ENCODE peak calls at places on chromosomes 11 and 22, in ten cellular contexts. P is NCI-H2081; R is type B pancreatic cell; W is activated T-helper 1 cell treated with anti-CD3 and anti-CD28 coated beads, Interleukin-12 subunit alpha, Interleukin-12 subunit beta, Interleukin-2, Interleukin-4 antibody, amounts not matched to agents 30 ng/mL and 10 ng/mL and 1 ng/mL, durations not matched to agents 14 hours and 24 hours and 36 hours; F is lower leg skin; C is Ammon's horn; O is NCI-H2029 treated with DMSO at 0.1 percent for 48 hours; S is AML-193; X is fibroblast of lung; K is left lobe of liver. N is an unnamed sample.

GRCh38 chr11:11789735-11790369 is 51.9 kb upstream of the USP47 start:
- DNase-seq in P (no peak), R (no peak), W (no peak), F (no peak), C (no peak), O (no peak), S (peak; percentile 19), X (peak; percentile 39), K (no peak), N (no peak)

GRCh38 chr11:27913650-27914049 is 194.3 kb downstream of the KIF18A start:
- DNase-seq in P (no peak), R (no peak), W (no peak), F (no peak), C (peak; percentile 5), O (no peak), S (no peak), X (peak; percentile 30), K (no peak), N (no peak)

GRCh38 chr11:111663820-111664219 is 61.6 kb downstream of the SIK2 start:
- DNase-seq in P (peak; percentile 11), R (no peak), W (no peak), F (no peak), C (peak; percentile 40), O (peak; percentile 48), S (no peak), X (no peak), K (no peak), N (no peak)

GRCh38 chr11:3225159-3225758 is 6.6 kb upstream of the MRGPRG start:
- DNase-seq in P (no peak), R (peak; percentile 67), W (no peak), F (peak; percentile 85), C (no peak), O (no peak), S (no peak), X (no peak), K (no peak), N (no peak)

GRCh38 chr11:32172771-32173170 is 81.9 kb downstream of the RCN1 start:
- DNase-seq in P (no peak), R (no peak), W (no peak), F (no peak), C (peak; percentile 48), O (no peak), S (no peak), X (peak; percentile 36), K (no peak), N (no peak)

GRCh38 chr11:61496602-61497400 is 11.7 kb upstream of the LRRC10B start:
- DNase-seq in P (no peak), R (no peak), W (no peak), F (no peak), C (no peak), O (no peak), S (no peak), X (no peak), K (no peak), N (no peak)

GRCh38 chr11:46916669-46917108 is 1.7 kb downstream of the LRP4 start:
- DNase-seq in P (no peak), R (no peak), W (no peak), F (peak; percentile 92), C (peak; percentile 66), O (no peak), S (no peak), X (peak; percentile 72), K (no peak), N (peak; percentile 93)

GRCh38 chr22:48746789-48747425 is 1080.8 kb downstream of the BRD1 start:
- DNase-seq in P (no peak), R (no peak), W (no peak), F (peak; percentile 77), C (no peak), O (no peak), S (no peak), X (no peak), K (no peak), N (no peak)

GRCh38 chr22:24230911-24231656 is 13.8 kb downstream of the GGT5 start:
- DNase-seq in P (no peak), R (no peak), W (peak; percentile 41), F (no peak), C (no peak), O (no peak), S (no peak), X (no peak), K (peak; percentile 61), N (no peak)

GRCh38 chr22:17115311-17115710 is 5.8 kb downstream of the TMEM121B start:
- DNase-seq in P (no peak), R (no peak), W (no peak), F (no peak), C (no peak), O (no peak), S (no peak), X (peak; percentile 27), K (no peak), N (no peak)

GRCh38 chr11:72350752-72351151 is 83.6 kb downstream of the CLPB start:
- DNase-seq in P (no peak), R (no peak), W (no peak), F (no peak), C (no peak), O (no peak), S (no peak), X (peak; percentile 39), K (no peak), N (no peak)

GRCh38 chr22:37126882-37127281 is 17.4 kb upstream of the TMPRSS6 start:
- DNase-seq in P (no peak), R (no peak), W (no peak), F (no peak), C (no peak), O (no peak), S (no peak), X (no peak), K (no peak), N (no peak)

GRCh38 chr11:84465040-84465439 is 1162.1 kb downstream of the DLG2 start:
- DNase-seq in P (peak; percentile 41), R (no peak), W (no peak), F (no peak), C (peak; percentile 36), O (no peak), S (no peak), X (peak; percentile 3), K (no peak), N (no peak)

GRCh38 chr11:17371614-17372013 is 16.8 kb downstream of the KCNJ11 start:
- DNase-seq in P (peak; percentile 16), R (no peak), W (no peak), F (no peak), C (no peak), O (no peak), S (no peak), X (peak; percentile 67), K (no peak), N (no peak)

GRCh38 chr11:9527481-9528140 is 45.9 kb upstream of the WEE1 start:
- DNase-seq in P (no peak), R (no peak), W (no peak), F (no peak), C (peak; percentile 27), O (no peak), S (no peak), X (peak; percentile 92), K (no peak), N (no peak)

GRCh38 chr11:120302001-120302805 is 22.9 kb upstream of the TLCD5 start:
- DNase-seq in P (no peak), R (no peak), W (no peak), F (peak; percentile 94), C (no peak), O (peak; percentile 93), S (no peak), X (no peak), K (peak; percentile 68), N (no peak)

GRCh38 chr11:47979378-47980092 is 824 bp upstream of the PTPRJ start:
- DNase-seq in P (no peak), R (no peak), W (no peak), F (no peak), C (no peak), O (peak; percentile 88), S (no peak), X (no peak), K (no peak), N (peak; percentile 49)

GRCh38 chr11:15969281-15969680 is 387.1 kb downstream of the SOX6 start:
- DNase-seq in P (no peak), R (no peak), W (no peak), F (no peak), C (peak; percentile 71), O (no peak), S (peak; percentile 36), X (peak; percentile 92), K (peak; percentile 68), N (no peak)

GRCh38 chr22:42921301-42921700 is 64.2 kb upstream of the ARFGAP3 start:
- DNase-seq in P (no peak), R (no peak), W (no peak), F (no peak), C (no peak), O (no peak), S (no peak), X (no peak), K (no peak), N (no peak)

GRCh38 chr11:120121914-120122473 is 15.9 kb downstream of the TRIM29 start:
- DNase-seq in P (no peak), R (no peak), W (no peak), F (no peak), C (no peak), O (no peak), S (no peak), X (no peak), K (no peak), N (no peak)

GRCh38 chr11:19664896-19665548 is 47.6 kb upstream of the NAV2 start:
- DNase-seq in P (no peak), R (no peak), W (no peak), F (no peak), C (peak; percentile 77), O (no peak), S (no peak), X (peak; percentile 57), K (no peak), N (no peak)

GRCh38 chr11:57214494-57214893 is 22.6 kb downstream of the APLNR start:
- DNase-seq in P (no peak), R (no peak), W (no peak), F (no peak), C (no peak), O (no peak), S (no peak), X (peak; percentile 69), K (no peak), N (no peak)

GRCh38 chr11:114279778-114280532 is 16.2 kb upstream of the NNMT start:
- DNase-seq in P (no peak), R (no peak), W (no peak), F (no peak), C (no peak), O (no peak), S (no peak), X (peak; percentile 78), K (no peak), N (no peak)

GRCh38 chr11:95111923-95112540 is 22.4 kb downstream of the ENDOD1 start:
- DNase-seq in P (no peak), R (no peak), W (no peak), F (no peak), C (no peak), O (no peak), S (no peak), X (no peak), K (no peak), N (no peak)

GRCh38 chr11:12512132-12512531 is 134.8 kb downstream of the PARVA start:
- DNase-seq in P (no peak), R (no peak), W (no peak), F (no peak), C (no peak), O (no peak), S (no peak), X (no peak), K (no peak), N (no peak)

GRCh38 chr11:104690243-104690642 is 208.0 kb downstream of the CASP12 start:
- DNase-seq in P (no peak), R (no peak), W (no peak), F (no peak), C (no peak), O (no peak), S (no peak), X (no peak), K (no peak), N (no peak)

GRCh38 chr22:36641902-36642640 is 61.5 kb downstream of the CACNG2 start:
- DNase-seq in P (no peak), R (no peak), W (no peak), F (no peak), C (peak; percentile 9), O (no peak), S (no peak), X (peak; percentile 21), K (no peak), N (no peak)

GRCh38 chr11:120170741-120171261 is 32.9 kb upstream of the TRIM29 start:
- DNase-seq in P (no peak), R (peak; percentile 53), W (no peak), F (no peak), C (no peak), O (no peak), S (no peak), X (no peak), K (no peak), N (no peak)

N was measured in HuH-7.5.